ENCODE peak calls at places on chromosomes 16 and 17, in six cellular contexts. One of them, this sample, is unnamed.

GRCh38 chr16:262121-262745 is 13.5 kb downstream of the RGS11 start:
- DNase-seq in cardiac fibroblast: no peak
- DNase-seq in endothelial cell of umbilical vein: no peak
- DNase-seq in colonic mucosa: no peak
- DNase-seq in stomach: no peak
- DNase-seq in kidney epithelial cell: no peak
- DNase-seq in this sample: no peak

GRCh38 chr17:40538019-40538935 is 27.0 kb downstream of the CCR7 start:
- DNase-seq in cardiac fibroblast: no peak
- DNase-seq in endothelial cell of umbilical vein: no peak
- DNase-seq in colonic mucosa: no peak
- DNase-seq in stomach: no peak
- DNase-seq in kidney epithelial cell: no peak
- DNase-seq in this sample: no peak

GRCh38 chr17:64022631-64023063 is 2.2 kb upstream of the ICAM2 start:
- DNase-seq in cardiac fibroblast: no peak
- DNase-seq in endothelial cell of umbilical vein: peak; percentile 35
- DNase-seq in colonic mucosa: peak; percentile 11
- DNase-seq in stomach: no peak
- DNase-seq in kidney epithelial cell: no peak
- DNase-seq in this sample: peak; percentile 32

GRCh38 chr17:81870155-81870977 is 771 bp downstream of the ARHGDIA start:
- DNase-seq in cardiac fibroblast: peak; percentile 65
- DNase-seq in endothelial cell of umbilical vein: peak; percentile 48
- DNase-seq in colonic mucosa: peak; percentile 41
- DNase-seq in stomach: peak; percentile 40
- DNase-seq in kidney epithelial cell: no peak
- DNase-seq in this sample: no peak

GRCh38 chr17:48244121-48244711 is 136.7 kb downstream of the SNX11 start:
- DNase-seq in cardiac fibroblast: peak; percentile 54
- DNase-seq in endothelial cell of umbilical vein: peak; percentile 88
- DNase-seq in colonic mucosa: peak; percentile 44
- DNase-seq in stomach: no peak
- DNase-seq in kidney epithelial cell: peak; percentile 69
- DNase-seq in this sample: no peak

GRCh38 chr16:72099377-72099818 is 5.8 kb downstream of the DHX38 start:
- DNase-seq in cardiac fibroblast: peak; percentile 66
- DNase-seq in endothelial cell of umbilical vein: peak; percentile 63
- DNase-seq in colonic mucosa: peak; percentile 53
- DNase-seq in stomach: peak; percentile 41
- DNase-seq in kidney epithelial cell: no peak
- DNase-seq in this sample: no peak

GRCh38 chr17:81912441-81913309 is 1.5 kb upstream of the PCYT2 start:
- DNase-seq in cardiac fibroblast: no peak
- DNase-seq in endothelial cell of umbilical vein: no peak
- DNase-seq in colonic mucosa: no peak
- DNase-seq in stomach: peak; percentile 65
- DNase-seq in kidney epithelial cell: no peak
- DNase-seq in this sample: no peak

GRCh38 chr17:19248149-19248922 is 11.2 kb downstream of the EPN2 start:
- DNase-seq in cardiac fibroblast: no peak
- DNase-seq in endothelial cell of umbilical vein: no peak
- DNase-seq in colonic mucosa: no peak
- DNase-seq in stomach: no peak
- DNase-seq in kidney epithelial cell: no peak
- DNase-seq in this sample: no peak

GRCh38 chr16:22423716-22424115 is 49.3 kb upstream of the CDR2 start:
- DNase-seq in cardiac fibroblast: no peak
- DNase-seq in endothelial cell of umbilical vein: no peak
- DNase-seq in colonic mucosa: no peak
- DNase-seq in stomach: no peak
- DNase-seq in kidney epithelial cell: no peak
- DNase-seq in this sample: no peak

GRCh38 chr16:22427556-22427955 is 53.1 kb upstream of the CDR2 start:
- DNase-seq in cardiac fibroblast: no peak
- DNase-seq in endothelial cell of umbilical vein: no peak
- DNase-seq in colonic mucosa: no peak
- DNase-seq in stomach: no peak
- DNase-seq in kidney epithelial cell: no peak
- DNase-seq in this sample: no peak

GRCh38 chr16:22424161-22424937 is 49.9 kb upstream of the CDR2 start:
- DNase-seq in cardiac fibroblast: peak; percentile 12
- DNase-seq in endothelial cell of umbilical vein: no peak
- DNase-seq in colonic mucosa: no peak
- DNase-seq in stomach: no peak
- DNase-seq in kidney epithelial cell: no peak
- DNase-seq in this sample: no peak

GRCh38 chr16:22425036-22425801 is 50.8 kb upstream of the CDR2 start:
- DNase-seq in cardiac fibroblast: peak; percentile 40
- DNase-seq in endothelial cell of umbilical vein: no peak
- DNase-seq in colonic mucosa: no peak
- DNase-seq in stomach: no peak
- DNase-seq in kidney epithelial cell: no peak
- DNase-seq in this sample: no peak

DNA sequence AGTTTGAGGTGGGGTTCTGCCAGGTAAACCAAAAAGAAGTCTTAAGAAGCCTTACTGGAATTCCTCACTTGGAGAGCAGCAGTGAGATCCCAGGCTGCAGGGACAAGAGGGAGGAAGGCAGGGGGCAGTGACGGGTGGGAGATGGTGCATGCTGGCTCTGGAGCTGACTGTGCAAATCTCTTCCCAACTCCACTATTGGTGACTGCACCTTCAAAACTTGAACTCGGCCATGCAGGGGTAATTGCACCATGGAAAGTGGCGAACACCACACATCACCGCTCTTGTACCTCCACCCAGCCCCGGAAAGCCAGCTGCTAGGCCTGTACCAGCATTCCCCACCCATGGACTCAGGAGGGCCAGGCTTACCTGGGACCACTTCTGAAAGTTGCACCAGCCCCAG is 51.4 kb upstream of the CDR2 start:
- DNase-seq in cardiac fibroblast: no peak
- DNase-seq in endothelial cell of umbilical vein: no peak
- DNase-seq in colonic mucosa: no peak
- DNase-seq in stomach: no peak
- DNase-seq in kidney epithelial cell: no peak
- DNase-seq in this sample: no peak
- TF ChIP-seq CTCF in cardiac fibroblast: no peak
- TF ChIP-seq CTCF in endothelial cell of umbilical vein: no peak
- TF ChIP-seq CTCF in colonic mucosa: no peak
- TF ChIP-seq CTCF in stomach: no peak
- TF ChIP-seq CTCF in kidney epithelial cell: no peak
- TF ChIP-seq CTCF in this sample: no peak

DNA sequence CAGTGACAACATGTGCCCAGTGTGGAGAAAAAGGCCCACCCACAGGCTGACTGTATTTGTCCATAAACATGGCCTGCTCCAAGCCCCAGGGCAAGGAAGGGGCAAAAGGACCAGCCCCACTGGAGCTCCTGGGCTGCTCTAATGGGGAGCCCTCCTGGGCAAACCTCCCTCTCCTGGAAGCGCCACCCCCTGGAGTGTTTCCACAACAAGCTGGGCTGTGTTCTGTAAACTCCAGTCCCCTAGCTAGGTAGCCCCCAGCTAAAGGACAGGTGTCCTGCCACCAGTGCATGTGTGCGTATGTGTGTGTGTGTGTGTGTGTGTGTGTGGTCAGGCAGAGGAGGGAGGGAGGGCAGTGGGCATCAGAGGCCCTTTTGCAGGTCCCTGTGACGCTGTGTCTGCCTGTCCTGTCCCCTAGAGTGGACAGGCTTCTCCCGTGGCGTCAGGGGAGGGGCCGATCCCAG is 11.3 kb upstream of the STAC2 start:
- DNase-seq in cardiac fibroblast: no peak
- DNase-seq in endothelial cell of umbilical vein: no peak
- DNase-seq in colonic mucosa: no peak
- DNase-seq in stomach: no peak
- DNase-seq in kidney epithelial cell: no peak
- DNase-seq in this sample: no peak
- TF ChIP-seq CTCF in cardiac fibroblast: no peak
- TF ChIP-seq CTCF in endothelial cell of umbilical vein: no peak
- TF ChIP-seq CTCF in colonic mucosa: no peak
- TF ChIP-seq CTCF in stomach: no peak
- TF ChIP-seq CTCF in kidney epithelial cell: no peak
- TF ChIP-seq CTCF in this sample: no peak

GRCh38 chr17:65415991-65416390 is 145.5 kb downstream of the AXIN2 start:
- DNase-seq in cardiac fibroblast: no peak
- DNase-seq in endothelial cell of umbilical vein: no peak
- DNase-seq in colonic mucosa: peak; percentile 69
- DNase-seq in stomach: no peak
- DNase-seq in kidney epithelial cell: no peak
- DNase-seq in this sample: no peak

GRCh38 chr17:65423346-65424140 is 137.9 kb downstream of the AXIN2 start:
- DNase-seq in cardiac fibroblast: no peak
- DNase-seq in endothelial cell of umbilical vein: no peak
- DNase-seq in colonic mucosa: no peak
- DNase-seq in stomach: no peak
- DNase-seq in kidney epithelial cell: no peak
- DNase-seq in this sample: no peak

GRCh38 chr17:65417406-65418221 is 143.8 kb downstream of the AXIN2 start:
- DNase-seq in cardiac fibroblast: peak; percentile 42
- DNase-seq in endothelial cell of umbilical vein: no peak
- DNase-seq in colonic mucosa: no peak
- DNase-seq in stomach: no peak
- DNase-seq in kidney epithelial cell: no peak
- DNase-seq in this sample: no peak

GRCh38 chr17:65413390-65413789 is 148.1 kb downstream of the AXIN2 start:
- DNase-seq in cardiac fibroblast: no peak
- DNase-seq in endothelial cell of umbilical vein: no peak
- DNase-seq in colonic mucosa: peak; percentile 74
- DNase-seq in stomach: no peak
- DNase-seq in kidney epithelial cell: no peak
- DNase-seq in this sample: no peak

DNA sequence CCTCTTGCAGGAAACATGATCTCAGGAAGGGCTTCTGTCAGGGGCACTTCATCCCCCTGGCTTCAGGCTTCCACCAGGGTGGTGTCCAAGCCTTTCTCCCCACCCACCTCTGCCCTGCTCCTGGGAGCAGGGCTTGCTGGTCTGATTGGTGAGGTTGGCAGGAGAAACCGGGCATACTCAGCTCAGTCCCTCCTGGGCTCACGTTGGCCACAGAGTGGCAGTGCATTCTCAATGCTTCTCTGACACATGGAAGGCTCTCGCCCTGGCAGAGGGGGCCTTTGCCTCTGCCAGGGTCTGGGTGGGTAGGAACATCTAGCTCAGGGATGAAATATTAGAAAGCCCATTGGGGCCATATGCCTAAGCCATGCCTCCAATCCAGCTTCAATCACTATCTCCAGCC is 142.8 kb downstream of the AXIN2 start:
- DNase-seq in cardiac fibroblast: no peak
- DNase-seq in endothelial cell of umbilical vein: no peak
- DNase-seq in colonic mucosa: peak; percentile 39
- DNase-seq in stomach: no peak
- DNase-seq in kidney epithelial cell: no peak
- DNase-seq in this sample: no peak
- TF ChIP-seq CTCF in cardiac fibroblast: no peak
- TF ChIP-seq CTCF in endothelial cell of umbilical vein: no peak
- TF ChIP-seq CTCF in colonic mucosa: peak; percentile 13
- TF ChIP-seq CTCF in stomach: no peak
- TF ChIP-seq CTCF in kidney epithelial cell: peak; percentile 15
- TF ChIP-seq CTCF in this sample: no peak

GRCh38 chr16:87054856-87055255 is 262.3 kb downstream of the C16orf95 start:
- DNase-seq in cardiac fibroblast: no peak
- DNase-seq in endothelial cell of umbilical vein: no peak
- DNase-seq in colonic mucosa: no peak
- DNase-seq in stomach: no peak
- DNase-seq in kidney epithelial cell: no peak
- DNase-seq in this sample: no peak

GRCh38 chr16:87057291-87057881 is 259.8 kb downstream of the C16orf95 start:
- DNase-seq in cardiac fibroblast: peak; percentile 26
- DNase-seq in endothelial cell of umbilical vein: no peak
- DNase-seq in colonic mucosa: no peak
- DNase-seq in stomach: no peak
- DNase-seq in kidney epithelial cell: no peak
- DNase-seq in this sample: no peak

GRCh38 chr16:87056551-87056950 is 260.6 kb downstream of the C16orf95 start:
- DNase-seq in cardiac fibroblast: no peak
- DNase-seq in endothelial cell of umbilical vein: no peak
- DNase-seq in colonic mucosa: no peak
- DNase-seq in stomach: no peak
- DNase-seq in kidney epithelial cell: no peak
- DNase-seq in this sample: no peak

GRCh38 chr16:87054154-87054553 is 263.0 kb downstream of the C16orf95 start:
- DNase-seq in cardiac fibroblast: no peak
- DNase-seq in endothelial cell of umbilical vein: no peak
- DNase-seq in colonic mucosa: no peak
- DNase-seq in stomach: no peak
- DNase-seq in kidney epithelial cell: no peak
- DNase-seq in this sample: no peak

GRCh38 chr16:87056083-87056482 is 261.1 kb downstream of the C16orf95 start:
- DNase-seq in cardiac fibroblast: peak; percentile 67
- DNase-seq in endothelial cell of umbilical vein: peak; percentile 29
- DNase-seq in colonic mucosa: no peak
- DNase-seq in stomach: no peak
- DNase-seq in kidney epithelial cell: no peak
- DNase-seq in this sample: no peak
- TF ChIP-seq CTCF in cardiac fibroblast: peak; percentile 44
- TF ChIP-seq CTCF in endothelial cell of umbilical vein: peak; percentile 5
- TF ChIP-seq CTCF in colonic mucosa: no peak
- TF ChIP-seq CTCF in stomach: no peak
- TF ChIP-seq CTCF in kidney epithelial cell: peak; percentile 27
- TF ChIP-seq CTCF in this sample: no peak

GRCh38 chr16:50509521-50510341 is 38.5 kb upstream of the NKD1 start:
- DNase-seq in cardiac fibroblast: peak; percentile 29
- DNase-seq in endothelial cell of umbilical vein: peak; percentile 42
- DNase-seq in colonic mucosa: peak; percentile 33
- DNase-seq in stomach: peak; percentile 31
- DNase-seq in kidney epithelial cell: no peak
- DNase-seq in this sample: peak; percentile 65
- TF ChIP-seq CTCF in cardiac fibroblast: peak; percentile 74
- TF ChIP-seq CTCF in endothelial cell of umbilical vein: peak; percentile 69
- TF ChIP-seq CTCF in colonic mucosa: peak; percentile 61
- TF ChIP-seq CTCF in stomach: peak; percentile 20
- TF ChIP-seq CTCF in kidney epithelial cell: peak; percentile 72
- TF ChIP-seq CTCF in this sample: peak; percentile 80

DNA sequence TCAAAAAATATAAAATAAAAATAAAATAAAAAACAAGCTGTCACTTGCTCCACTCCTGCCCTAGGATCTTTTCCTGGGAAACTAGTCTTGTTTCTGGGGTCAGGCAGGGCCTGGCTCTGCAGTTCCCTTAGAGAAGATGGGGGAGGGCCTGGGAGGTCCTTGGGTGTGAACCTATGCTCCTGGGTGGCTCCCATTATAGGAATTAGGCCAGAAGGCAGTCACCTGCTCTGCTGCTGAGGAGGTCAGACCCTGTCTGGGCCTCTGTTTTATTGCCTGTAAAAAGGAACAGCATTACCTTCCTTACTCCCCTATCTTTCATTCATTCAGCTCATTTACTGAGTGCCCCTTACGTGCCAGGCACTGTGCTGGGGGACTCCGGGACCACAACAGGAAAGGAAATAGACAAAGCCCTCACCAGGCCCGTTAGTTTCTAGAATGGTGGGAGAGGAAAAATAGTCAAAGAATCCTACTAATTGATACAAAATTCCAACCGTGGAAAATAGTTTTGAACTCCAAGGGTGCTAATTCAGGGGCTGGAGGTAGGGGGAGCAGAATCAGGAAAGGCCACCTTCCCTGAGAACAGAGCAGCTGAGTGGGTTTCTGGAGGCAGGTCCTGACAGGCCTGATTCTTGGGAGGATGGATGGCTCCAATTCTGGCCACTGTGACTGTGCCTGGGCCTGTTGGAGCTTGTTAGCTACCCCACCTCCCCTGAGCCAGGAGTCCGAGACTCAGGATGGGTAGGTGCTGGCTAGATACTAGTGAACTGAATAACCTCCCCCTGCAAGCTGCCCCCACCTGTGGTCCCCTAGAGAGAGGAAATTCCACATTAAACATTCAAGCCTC is 1.3 kb upstream of the SLC46A1 start:
- DNase-seq in cardiac fibroblast: no peak
- DNase-seq in endothelial cell of umbilical vein: no peak
- DNase-seq in colonic mucosa: no peak
- DNase-seq in stomach: no peak
- DNase-seq in kidney epithelial cell: no peak
- DNase-seq in this sample: no peak
- TF ChIP-seq CTCF in cardiac fibroblast: no peak
- TF ChIP-seq CTCF in endothelial cell of umbilical vein: no peak
- TF ChIP-seq CTCF in colonic mucosa: no peak
- TF ChIP-seq CTCF in stomach: no peak
- TF ChIP-seq CTCF in kidney epithelial cell: no peak
- TF ChIP-seq CTCF in this sample: peak; percentile 13

This sample was measured in type B pancreatic cell.